ENCODE peak calls at places on chromosomes 11 and 22, in five cellular contexts. One of them, this sample, is unnamed.

GRCh38 chr11:16356751-16357365 is 512 bp upstream of the SOX6 start:
- DNase-seq in endothelial cell of umbilical vein: no peak
- DNase-seq in GM23248: peak
- DNase-seq in H1: no peak
- DNase-seq in MM.1S: no peak
- DNase-seq in this sample: peak

GRCh38 chr11:121892131-121892681 is 223.8 kb downstream of the BLID start:
- DNase-seq in endothelial cell of umbilical vein: peak
- DNase-seq in GM23248: peak
- DNase-seq in H1: no peak
- DNase-seq in MM.1S: no peak
- DNase-seq in this sample: peak

GRCh38 chr11:110463153-110463552 is 33.4 kb downstream of the FDX1 start:
- DNase-seq in endothelial cell of umbilical vein: peak
- DNase-seq in GM23248: peak
- DNase-seq in H1: peak
- DNase-seq in MM.1S: no peak
- DNase-seq in this sample: peak

GRCh38 chr11:3154001-3154599 is 11.0 kb downstream of the OSBPL5 start:
- DNase-seq in endothelial cell of umbilical vein: no peak
- DNase-seq in GM23248: no peak
- DNase-seq in H1: no peak
- DNase-seq in MM.1S: no peak
- DNase-seq in this sample: peak

GRCh38 chr11:14015711-14016110 is 53.2 kb downstream of the SPON1 start:
- DNase-seq in endothelial cell of umbilical vein: peak
- DNase-seq in GM23248: peak
- DNase-seq in H1: no peak
- DNase-seq in MM.1S: no peak
- DNase-seq in this sample: peak

GRCh38 chr11:70176940-70177689 is 26.0 kb upstream of the FADD start:
- DNase-seq in endothelial cell of umbilical vein: no peak
- DNase-seq in GM23248: peak
- DNase-seq in H1: peak
- DNase-seq in MM.1S: peak
- DNase-seq in this sample: no peak

GRCh38 chr11:58164389-58164788 is 24.5 kb upstream of the OR9Q2 start:
- DNase-seq in endothelial cell of umbilical vein: no peak
- DNase-seq in GM23248: no peak
- DNase-seq in H1: no peak
- DNase-seq in MM.1S: no peak
- DNase-seq in this sample: no peak

GRCh38 chr22:35064664-35065063 is 1.3 kb upstream of the ISX start:
- DNase-seq in endothelial cell of umbilical vein: no peak
- DNase-seq in GM23248: no peak
- DNase-seq in H1: no peak
- DNase-seq in MM.1S: peak
- DNase-seq in this sample: no peak

GRCh38 chr11:94851864-94852581 is 83.9 kb downstream of the AMOTL1 start:
- DNase-seq in endothelial cell of umbilical vein: no peak
- DNase-seq in GM23248: no peak
- DNase-seq in H1: no peak
- DNase-seq in MM.1S: no peak
- DNase-seq in this sample: no peak

GRCh38 chr11:72228229-72228843 is 3.8 kb downstream of the INPPL1 start:
- DNase-seq in endothelial cell of umbilical vein: no peak
- DNase-seq in GM23248: peak
- DNase-seq in H1: no peak
- DNase-seq in MM.1S: no peak
- DNase-seq in this sample: no peak

GRCh38 chr11:27640954-27641353 is 59.3 kb downstream of the BDNF start:
- DNase-seq in endothelial cell of umbilical vein: no peak
- DNase-seq in GM23248: no peak
- DNase-seq in H1: no peak
- DNase-seq in MM.1S: no peak
- DNase-seq in this sample: no peak

GRCh38 chr11:3995307-3995706 is 99.3 kb upstream of the RRM1 start:
- DNase-seq in endothelial cell of umbilical vein: no peak
- DNase-seq in GM23248: peak
- DNase-seq in H1: no peak
- DNase-seq in MM.1S: no peak
- DNase-seq in this sample: no peak

GRCh38 chr11:121337740-121338272 is 45.2 kb downstream of the SC5D start:
- DNase-seq in endothelial cell of umbilical vein: no peak
- DNase-seq in GM23248: no peak
- DNase-seq in H1: no peak
- DNase-seq in MM.1S: peak
- DNase-seq in this sample: no peak

GRCh38 chr11:40269865-40270264 is 1189.6 kb downstream of the LRRC4C start:
- DNase-seq in endothelial cell of umbilical vein: no peak
- DNase-seq in GM23248: no peak
- DNase-seq in H1: no peak
- DNase-seq in MM.1S: no peak
- DNase-seq in this sample: no peak

GRCh38 chr11:73538381-73538872 is 59.5 kb downstream of the FAM168A start:
- DNase-seq in endothelial cell of umbilical vein: peak
- DNase-seq in GM23248: peak
- DNase-seq in H1: no peak
- DNase-seq in MM.1S: peak
- DNase-seq in this sample: peak

GRCh38 chr22:37333724-37334460 is 51.6 kb downstream of the CYTH4 start:
- DNase-seq in endothelial cell of umbilical vein: no peak
- DNase-seq in GM23248: no peak
- DNase-seq in H1: no peak
- DNase-seq in MM.1S: no peak
- DNase-seq in this sample: no peak

GRCh38 chr11:124719534-124719933 is 20.2 kb upstream of the NRGN start:
- DNase-seq in endothelial cell of umbilical vein: no peak
- DNase-seq in GM23248: no peak
- DNase-seq in H1: no peak
- DNase-seq in MM.1S: no peak
- DNase-seq in this sample: no peak

GRCh38 chr11:19723572-19724342 is 11.1 kb downstream of the NAV2 start:
- DNase-seq in endothelial cell of umbilical vein: peak
- DNase-seq in GM23248: peak
- DNase-seq in H1: no peak
- DNase-seq in MM.1S: no peak
- DNase-seq in this sample: peak

GRCh38 chr22:42300286-42301071 is 30.0 kb upstream of the TCF20 start:
- DNase-seq in endothelial cell of umbilical vein: no peak
- DNase-seq in GM23248: no peak
- DNase-seq in H1: no peak
- DNase-seq in MM.1S: no peak
- DNase-seq in this sample: no peak

GRCh38 chr11:94525933-94526332 is 13.7 kb downstream of the C11orf97 start:
- DNase-seq in endothelial cell of umbilical vein: peak
- DNase-seq in GM23248: peak
- DNase-seq in H1: no peak
- DNase-seq in MM.1S: no peak
- DNase-seq in this sample: peak

GRCh38 chr22:17777005-17777716 is 2.9 kb upstream of the BID start:
- DNase-seq in endothelial cell of umbilical vein: peak
- DNase-seq in GM23248: no peak
- DNase-seq in H1: no peak
- DNase-seq in MM.1S: peak
- DNase-seq in this sample: no peak

GRCh38 chr11:87260811-87261210 is 223.1 kb downstream of the TMEM135 start:
- DNase-seq in endothelial cell of umbilical vein: peak
- DNase-seq in GM23248: peak
- DNase-seq in H1: no peak
- DNase-seq in MM.1S: no peak
- DNase-seq in this sample: peak

GRCh38 chr11:95308512-95309035 is 77.6 kb upstream of the SESN3 start:
- DNase-seq in endothelial cell of umbilical vein: no peak
- DNase-seq in GM23248: no peak
- DNase-seq in H1: no peak
- DNase-seq in MM.1S: no peak
- DNase-seq in this sample: no peak

GRCh38 chr11:63563201-63564055 is at the start of gene PLAAT2:
- DNase-seq in endothelial cell of umbilical vein: no peak
- DNase-seq in GM23248: no peak
- DNase-seq in H1: peak
- DNase-seq in MM.1S: peak
- DNase-seq in this sample: no peak

GRCh38 chr22:24433001-24433867 is 5.8 kb downstream of the ADORA2A start:
- DNase-seq in endothelial cell of umbilical vein: no peak
- DNase-seq in GM23248: no peak
- DNase-seq in H1: no peak
- DNase-seq in MM.1S: no peak
- DNase-seq in this sample: no peak

GRCh38 chr22:31883989-31884388 is 60.3 kb upstream of the YWHAH start:
- DNase-seq in endothelial cell of umbilical vein: no peak
- DNase-seq in GM23248: no peak
- DNase-seq in H1: no peak
- DNase-seq in MM.1S: no peak
- DNase-seq in this sample: no peak

GRCh38 chr11:36508743-36509142 is 1.3 kb downstream of the TRAF6 start:
- DNase-seq in endothelial cell of umbilical vein: no peak
- DNase-seq in GM23248: peak
- DNase-seq in H1: no peak
- DNase-seq in MM.1S: no peak
- DNase-seq in this sample: no peak

GRCh38 chr11:46948378-46949131 is 12.0 kb downstream of the CSTPP1 start:
- DNase-seq in endothelial cell of umbilical vein: peak
- DNase-seq in GM23248: peak
- DNase-seq in H1: no peak
- DNase-seq in MM.1S: no peak
- DNase-seq in this sample: peak

GRCh38 chr11:68340003-68340767 is 27.8 kb downstream of the LRP5 start:
- DNase-seq in endothelial cell of umbilical vein: no peak
- DNase-seq in GM23248: no peak
- DNase-seq in H1: no peak
- DNase-seq in MM.1S: no peak
- DNase-seq in this sample: no peak

GRCh38 chr22:33300165-33300564 is 242.0 kb upstream of the SYN3 start:
- DNase-seq in endothelial cell of umbilical vein: no peak
- DNase-seq in GM23248: no peak
- DNase-seq in H1: no peak
- DNase-seq in MM.1S: no peak
- DNase-seq in this sample: no peak

GRCh38 chr11:71189768-71190315 is 62.5 kb downstream of the SHANK2 start:
- DNase-seq in endothelial cell of umbilical vein: no peak
- DNase-seq in GM23248: no peak
- DNase-seq in H1: no peak
- DNase-seq in MM.1S: no peak
- DNase-seq in this sample: no peak

GRCh38 chr11:125070699-125071254 is 7.7 kb downstream of the SLC37A2 start:
- DNase-seq in endothelial cell of umbilical vein: peak
- DNase-seq in GM23248: peak
- DNase-seq in H1: no peak
- DNase-seq in MM.1S: peak
- DNase-seq in this sample: peak

GRCh38 chr11:34234086-34234740 is 123.6 kb downstream of the ABTB2 start:
- DNase-seq in endothelial cell of umbilical vein: peak
- DNase-seq in GM23248: peak
- DNase-seq in H1: peak
- DNase-seq in MM.1S: peak
- DNase-seq in this sample: peak

GRCh38 chr11:123678246-123678645 is 23.8 kb upstream of the SCN3B start:
- DNase-seq in endothelial cell of umbilical vein: no peak
- DNase-seq in GM23248: no peak
- DNase-seq in H1: no peak
- DNase-seq in MM.1S: no peak
- DNase-seq in this sample: no peak

DNA sequence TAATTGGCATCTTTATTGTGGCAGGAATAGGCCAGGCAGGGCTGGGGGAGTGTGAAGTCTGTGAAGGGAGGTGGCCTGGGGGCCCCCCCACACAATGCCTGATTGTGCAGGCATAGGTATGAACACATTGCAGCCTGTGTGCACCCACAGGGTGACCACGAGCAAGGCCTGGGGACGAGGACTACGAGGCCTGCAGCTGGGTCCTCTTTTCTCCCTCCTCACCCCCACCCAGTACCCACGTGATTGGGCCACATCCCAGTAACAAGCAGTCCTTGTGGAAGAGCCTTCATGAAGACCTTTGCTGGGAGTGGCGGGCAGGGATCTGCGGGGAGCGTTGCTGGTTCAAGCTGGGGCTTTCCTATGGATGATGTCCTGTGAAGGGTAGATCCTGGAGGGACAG is 29.3 kb downstream of the ZBTB16 start:
- DNase-seq in endothelial cell of umbilical vein: no peak
- DNase-seq in GM23248: no peak
- DNase-seq in H1: no peak
- DNase-seq in MM.1S: no peak
- DNase-seq in this sample: no peak
- H3K9ac ChIP-seq in endothelial cell of umbilical vein: no peak
- H3K9ac ChIP-seq in GM23248: no peak
- H3K9ac ChIP-seq in H1: no peak
- H3K9ac ChIP-seq in MM.1S: no peak
- H3K9ac ChIP-seq in this sample: no peak

GRCh38 chr22:44326549-44326881 is 13.8 kb upstream of the SHISAL1 start:
- DNase-seq in endothelial cell of umbilical vein: no peak
- DNase-seq in GM23248: peak
- DNase-seq in H1: no peak
- DNase-seq in MM.1S: no peak
- DNase-seq in this sample: no peak
- TF ChIP-seq EZH2 in endothelial cell of umbilical vein: no peak
- TF ChIP-seq EZH2 in GM23248: no peak
- TF ChIP-seq EZH2 in H1: no peak
- TF ChIP-seq EZH2 in MM.1S: no peak
- TF ChIP-seq EZH2 in this sample: no peak

DNA sequence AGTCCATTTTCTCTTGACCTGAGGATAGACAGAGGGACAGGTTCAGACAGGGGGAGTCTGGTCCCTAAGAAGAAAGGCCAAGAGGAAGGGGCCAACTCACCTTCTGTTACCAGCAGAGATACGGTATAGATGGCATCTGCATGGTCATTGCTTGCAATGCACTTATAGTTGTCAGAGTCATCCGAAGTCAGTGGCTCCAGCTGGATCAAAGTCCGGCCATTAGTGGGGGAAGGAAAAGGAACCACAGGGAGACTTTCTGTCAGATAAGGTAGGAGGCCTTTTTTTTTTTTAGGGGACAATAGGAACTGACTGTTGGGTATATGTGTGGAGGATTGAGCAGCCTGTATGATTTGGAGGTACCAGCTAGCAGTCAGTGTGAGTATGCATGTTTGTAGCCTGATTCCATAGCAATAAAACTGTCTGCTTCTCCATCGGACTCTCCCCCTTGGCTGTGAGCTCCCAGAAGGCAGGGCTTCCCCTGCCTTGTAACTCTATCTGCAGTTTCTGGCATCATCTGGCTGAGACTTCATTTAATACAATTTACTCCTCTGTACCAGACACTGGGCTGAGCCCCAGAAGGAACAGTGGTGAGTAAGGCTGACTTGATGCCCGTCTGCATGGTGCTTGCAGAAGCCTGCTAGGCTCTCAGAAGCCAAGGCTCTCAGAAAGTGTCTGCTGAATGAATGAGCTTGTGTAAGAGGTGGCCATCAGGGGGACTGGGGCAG is 5.7 kb downstream of the IGSF22 start:
- DNase-seq in endothelial cell of umbilical vein: no peak
- DNase-seq in GM23248: peak
- DNase-seq in H1: no peak
- DNase-seq in MM.1S: no peak
- DNase-seq in this sample: no peak
- H3K9ac ChIP-seq in endothelial cell of umbilical vein: no peak
- H3K9ac ChIP-seq in GM23248: peak
- H3K9ac ChIP-seq in H1: peak
- H3K9ac ChIP-seq in MM.1S: no peak
- H3K9ac ChIP-seq in this sample: no peak

GRCh38 chr11:108592591-108593213 is 866 bp downstream of the EXPH5 start:
- DNase-seq in endothelial cell of umbilical vein: no peak
- DNase-seq in GM23248: peak
- DNase-seq in H1: peak
- DNase-seq in MM.1S: peak
- DNase-seq in this sample: no peak
- TF ChIP-seq EZH2 in endothelial cell of umbilical vein: peak
- TF ChIP-seq EZH2 in GM23248: no peak
- TF ChIP-seq EZH2 in H1: peak
- TF ChIP-seq EZH2 in MM.1S: no peak
- TF ChIP-seq EZH2 in this sample: no peak